ENCODE peak calls at places on chromosomes 2 and 18, in six cellular contexts. A is SK-N-SH, U is HCT116, S is Panc1, M is HL-60, N is breast epithelium. O is an unnamed sample.

GRCh38 chr2:65175894-65176527 is 46.1 kb upstream of the RAB1A start:
- DNase-seq in M (no peak), N (no peak), A (no peak), U (no peak), S (no peak), O (no peak)

GRCh38 chr2:105325389-105325963 is 4.1 kb downstream of the TGFBRAP1 start:
- DNase-seq in M (peak; percentile 51), U (no peak), N (no peak), A (no peak), S (no peak), O (no peak)

GRCh38 chr2:231200805-231201474 is 2.5 kb downstream of the ARMC9 start:
- DNase-seq in A (no peak), S (no peak), N (no peak), U (no peak), M (no peak), O (no peak)

GRCh38 chr18:52069201-52069600 is 270.8 kb upstream of the DCC start:
- DNase-seq in U (no peak), N (no peak), A (no peak), M (no peak), S (no peak), O (no peak)

GRCh38 chr2:188314314-188315054 is 22.8 kb downstream of the GULP1 start:
- DNase-seq in S (no peak), M (no peak), A (no peak), U (no peak), N (no peak), O (no peak)

GRCh38 chr2:31446848-31447247 is 32.3 kb upstream of the XDH start:
- DNase-seq in A (no peak), U (no peak), N (no peak), S (no peak), M (no peak), O (no peak)

GRCh38 chr2:18378020-18378653 is 182.3 kb downstream of the RDH14 start:
- DNase-seq in M (peak; percentile 16), N (no peak), S (no peak), U (peak; percentile 19), A (peak; percentile 62), O (no peak)

GRCh38 chr2:217597681-217598080 is 405.1 kb downstream of the TNS1 start:
- DNase-seq in N (no peak), M (no peak), S (no peak), U (no peak), A (no peak), O (no peak)

GRCh38 chr2:159262904-159263303 is 23.6 kb downstream of the WDSUB1 start:
- DNase-seq in A (no peak), N (no peak), M (no peak), U (no peak), S (no peak), O (no peak)

GRCh38 chr2:44741507-44741906 is 200.0 kb upstream of the SIX3 start:
- DNase-seq in U (no peak), A (no peak), N (no peak), S (no peak), M (no peak), O (no peak)

GRCh38 chr2:166240387-166241313 is 112.8 kb upstream of the SCN1A start:
- DNase-seq in S (no peak), M (no peak), U (no peak), A (no peak), N (no peak), O (no peak)

GRCh38 chr2:10188211-10188610 is 65.7 kb downstream of the RRM2 start:
- DNase-seq in N (no peak), S (no peak), M (no peak), A (peak; percentile 72), U (peak; percentile 35), O (no peak)

GRCh38 chr2:241567776-241568175 is 9.2 kb downstream of the BOK start:
- DNase-seq in N (no peak), S (no peak), U (no peak), A (no peak), M (no peak), O (no peak)

GRCh38 chr2:240782221-240782885 is 37.7 kb downstream of the KIF1A start:
- DNase-seq in M (no peak), S (no peak), U (no peak), A (no peak), N (no peak), O (no peak)

GRCh38 chr2:71557321-71557720 is 104.0 kb downstream of the DYSF start:
- DNase-seq in M (no peak), A (no peak), S (no peak), U (no peak), N (no peak), O (no peak)

GRCh38 chr2:238272156-238272555 is 16.3 kb downstream of the PER2 start:
- DNase-seq in N (no peak), U (no peak), M (no peak), S (no peak), A (no peak), O (no peak)

GRCh38 chr2:39568116-39568515 is 97.6 kb upstream of the TMEM178A start:
- DNase-seq in A (no peak), S (no peak), M (no peak), N (no peak), U (no peak), O (no peak)
- TF ChIP-seq POLR2AphosphoS5 in A (no peak), S (no peak), M (no peak), N (no peak), U (no peak), O (no peak)

GRCh38 chr2:3041246-3041645 is 336.4 kb downstream of the EIPR1 start:
- DNase-seq in S (no peak), N (no peak), A (no peak), M (no peak), U (no peak), O (no peak)
- H3K27me3 ChIP-seq in S (no peaks in the 10 kb centered on the region), N (no peaks in the 10 kb centered on the region), A (no peaks in the 10 kb centered on the region), M (no peaks in the 10 kb centered on the region), U (no peaks in the 10 kb centered on the region), O (no peaks in the 10 kb centered on the region)

GRCh38 chr18:6056171-6056932 is 161.0 kb upstream of the TMEM200C start:
- DNase-seq in A (no peak), S (peak; percentile 0), U (no peak), M (no peak), N (no peak), O (no peak)
- H3K4me3 ChIP-seq in A (no peak overlapping the region), S (no peak overlapping the region), U (no peak overlapping the region), M (no peak overlapping the region), N (no peak overlapping the region), O (no peak overlapping the region)

GRCh38 chr2:160308915-160309314 is 108.8 kb upstream of the ITGB6 start:
- DNase-seq in N (no peak), S (no peak), A (no peak), M (no peak), U (no peak), O (no peak)

GRCh38 chr2:160309585-160309984 is 109.5 kb upstream of the ITGB6 start:
- DNase-seq in N (no peak), M (no peak), A (no peak), S (no peak), U (no peak), O (no peak)

GRCh38 chr2:160308476-160308875 is 108.4 kb upstream of the ITGB6 start:
- DNase-seq in A (no peak), N (no peak), S (no peak), U (no peak), M (no peak), O (no peak)

GRCh38 chr2:160305081-160305750 is 105.1 kb upstream of the ITGB6 start:
- DNase-seq in A (no peak), M (peak; percentile 69), N (no peak), U (no peak), S (no peak), O (no peak)

GRCh38 chr2:160306985-160307384 is 106.9 kb upstream of the ITGB6 start:
- DNase-seq in A (no peak), M (no peak), S (no peak), N (no peak), U (no peak), O (no peak)
- TF ChIP-seq POLR2AphosphoS5 in A (no peak), M (no peak), S (no peak), N (no peak), U (no peak), O (peak; percentile 25)

GRCh38 chr2:100070078-100070477 is 72.3 kb downstream of the AFF3 start:
- DNase-seq in N (no peak), A (no peak), U (no peak), M (no peak), S (no peak), O (no peak)
- H3K27me3 ChIP-seq in N (no peaks in the 10 kb centered on the region), A (no peaks in the 10 kb centered on the region), U (peaks cover 82% of the 10 kb centered on the region), M (no peaks in the 10 kb centered on the region), S (peaks cover 14% of the 10 kb centered on the region), O (no peaks in the 10 kb centered on the region)

GRCh38 chr2:128591841-128592822 is 273.5 kb upstream of the HS6ST1 start:
- DNase-seq in S (no peak), M (no peak), U (no peak), A (no peak), N (no peak), O (no peak)

GRCh38 chr2:128593518-128594272 is 275.0 kb upstream of the HS6ST1 start:
- DNase-seq in S (no peak), U (no peak), N (no peak), M (no peak), A (no peak), O (no peak)

GRCh38 chr2:128595763-128596452 is 277.2 kb upstream of the HS6ST1 start:
- DNase-seq in S (no peak), A (no peak), N (no peak), M (no peak), U (no peak), O (no peak)

GRCh38 chr2:128594953-128595677 is 276.4 kb upstream of the HS6ST1 start:
- DNase-seq in A (no peak), U (no peak), N (no peak), S (no peak), M (no peak), O (peak; percentile 19)

GRCh38 chr2:128594273-128594910 is 275.7 kb upstream of the HS6ST1 start:
- DNase-seq in U (no peak), S (no peak), A (no peak), N (no peak), M (no peak), O (no peak)
- H3K4me3 ChIP-seq in U (no peak overlapping the region), S (no peak overlapping the region), A (no peak overlapping the region), N (no peak overlapping the region), M (no peak overlapping the region), O (no peak overlapping the region)

GRCh38 chr2:152499921-152500320 is 164.9 kb downstream of the FMNL2 start:
- DNase-seq in S (no peak), M (no peak), N (no peak), U (no peak), A (peak; percentile 30), O (no peak)
- TF ChIP-seq POLR2AphosphoS5 in S (no peak), M (no peak), N (no peak), U (no peak), A (no peak), O (peak; percentile 55)

DNA sequence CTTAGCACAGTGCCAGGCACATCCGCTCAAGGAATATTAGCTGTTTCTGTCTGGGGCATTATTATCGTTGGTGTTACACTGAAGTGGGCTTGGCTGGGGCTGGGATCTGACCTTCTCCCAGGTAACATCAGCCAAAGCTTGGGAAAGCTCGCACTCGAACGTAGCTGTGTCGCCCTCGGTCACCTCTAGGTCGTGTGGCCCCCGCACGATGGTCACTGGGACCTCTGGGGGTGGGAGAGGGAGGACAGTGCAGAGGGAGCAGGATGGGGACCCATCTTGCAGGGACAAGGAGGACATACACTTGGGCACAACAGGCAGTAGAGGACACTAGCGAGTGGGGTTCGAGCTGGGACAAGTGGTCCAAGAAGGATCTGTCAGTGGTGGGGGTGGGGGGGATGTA is 9.6 kb downstream of the TMEM198 start:
- DNase-seq in U (no peak), N (no peak), A (no peak), M (no peak), S (no peak), O (no peak)
- H3K27me3 ChIP-seq in U (no peaks in the 10 kb centered on the region), N (no peaks in the 10 kb centered on the region), A (no peaks in the 10 kb centered on the region), M (peaks cover 28% of the 10 kb centered on the region), S (no peaks in the 10 kb centered on the region), O (peaks cover 32% of the 10 kb centered on the region)

O was measured in transverse colon.